ENCODE peak calls at places on chromosome 12, in ten cellular contexts. D is IMR-90, C is Peyer's patch, B is uterus, W is tibial nerve, O is right lobe of liver, P is heart left ventricle, V is spleen, K is esophagus squamous epithelium, Y is breast epithelium. S is an unnamed sample.
A peak's percentile ranks its signal among the peaks of the same experiment; 100 is the strongest.

GRCh38 chr12:122749569-122750332 is 2.9 kb upstream of the DENR start:
- DNase-seq in C (peak; percentile 23), W (no peak), K (no peak), D (no peak), Y (no peak), V (no peak), P (no peak), B (no peak), O (peak; percentile 23), S (no peak)

GRCh38 chr12:94207467-94208432 is 59.4 kb downstream of the PLXNC1 start:
- DNase-seq in C (peak; percentile 76), P (no peak), Y (no peak), B (no peak), V (no peak), K (no peak), D (no peak), W (peak; percentile 14), O (no peak), S (no peak)

GRCh38 chr12:51784688-51785087 is 63.8 kb downstream of the FIGNL2 start:
- DNase-seq in W (no peak), B (no peak), P (no peak), V (no peak), D (no peak), O (no peak), C (no peak), Y (no peak), K (no peak), S (no peak)

GRCh38 chr12:92338671-92339070 is 193.0 kb upstream of the BTG1 start:
- DNase-seq in C (no peak), Y (no peak), P (no peak), W (no peak), D (no peak), K (no peak), V (no peak), B (no peak), O (no peak), S (no peak)

GRCh38 chr12:52155048-52155868 is 36.6 kb downstream of the KRT80 start:
- DNase-seq in D (no peak), V (peak; percentile 55), P (no peak), K (no peak), Y (peak; percentile 84), O (no peak), B (no peak), C (no peak), W (no peak), S (no peak)

GRCh38 chr12:52204931-52205505 is 13.2 kb upstream of the KRT80 start:
- DNase-seq in D (no peak), B (no peak), P (no peak), W (no peak), Y (no peak), O (no peak), C (no peak), K (no peak), V (peak; percentile 36), S (peak; percentile 7)

GRCh38 chr12:89417246-89417977 is 65.1 kb upstream of the DUSP6 start:
- DNase-seq in D (peak; percentile 64), W (no peak), C (no peak), O (no peak), B (no peak), P (no peak), Y (no peak), V (no peak), K (no peak), S (no peak)

GRCh38 chr12:121060149-121061001 is 21.3 kb upstream of the OASL start:
- DNase-seq in K (no peak), P (peak; percentile 37), B (no peak), C (peak; percentile 78), O (peak; percentile 53), D (peak; percentile 33), Y (no peak), V (peak; percentile 85), W (no peak), S (no peak)

GRCh38 chr12:26150737-26151450 is 26.1 kb upstream of the BHLHE41 start:
- DNase-seq in O (no peak), P (peak; percentile 37), W (peak; percentile 8), B (no peak), D (peak; percentile 79), Y (peak; percentile 35), C (no peak), K (no peak), V (no peak), S (no peak)

GRCh38 chr12:53505086-53505485 is 2.2 kb downstream of the NPFF start:
- DNase-seq in D (peak; percentile 49), O (no peak), V (no peak), P (no peak), B (no peak), Y (no peak), K (no peak), C (no peak), W (no peak), S (peak; percentile 53)

GRCh38 chr12:95547522-95548055 is 3.7 kb downstream of the USP44 start:
- DNase-seq in V (no peak), P (no peak), D (peak; percentile 96), Y (peak; percentile 32), C (no peak), O (no peak), B (peak; percentile 24), K (no peak), W (peak; percentile 61), S (no peak)

GRCh38 chr12:95549392-95550084 is 1.7 kb downstream of the USP44 start:
- DNase-seq in D (no peak), C (no peak), B (no peak), O (no peak), W (no peak), Y (no peak), P (no peak), K (no peak), V (no peak), S (no peak)

GRCh38 chr12:95546491-95546813 is 4.8 kb downstream of the USP44 start:
- DNase-seq in P (no peak), B (no peak), W (no peak), K (no peak), Y (no peak), D (no peak), O (no peak), C (no peak), V (no peak), S (no peak)

GRCh38 chr12:95548056-95548538 is 3.2 kb downstream of the USP44 start:
- DNase-seq in Y (no peak), P (peak; percentile 10), K (no peak), V (peak; percentile 83), B (peak; percentile 29), C (peak; percentile 51), O (no peak), D (no peak), W (peak; percentile 19), S (no peak)

DNA sequence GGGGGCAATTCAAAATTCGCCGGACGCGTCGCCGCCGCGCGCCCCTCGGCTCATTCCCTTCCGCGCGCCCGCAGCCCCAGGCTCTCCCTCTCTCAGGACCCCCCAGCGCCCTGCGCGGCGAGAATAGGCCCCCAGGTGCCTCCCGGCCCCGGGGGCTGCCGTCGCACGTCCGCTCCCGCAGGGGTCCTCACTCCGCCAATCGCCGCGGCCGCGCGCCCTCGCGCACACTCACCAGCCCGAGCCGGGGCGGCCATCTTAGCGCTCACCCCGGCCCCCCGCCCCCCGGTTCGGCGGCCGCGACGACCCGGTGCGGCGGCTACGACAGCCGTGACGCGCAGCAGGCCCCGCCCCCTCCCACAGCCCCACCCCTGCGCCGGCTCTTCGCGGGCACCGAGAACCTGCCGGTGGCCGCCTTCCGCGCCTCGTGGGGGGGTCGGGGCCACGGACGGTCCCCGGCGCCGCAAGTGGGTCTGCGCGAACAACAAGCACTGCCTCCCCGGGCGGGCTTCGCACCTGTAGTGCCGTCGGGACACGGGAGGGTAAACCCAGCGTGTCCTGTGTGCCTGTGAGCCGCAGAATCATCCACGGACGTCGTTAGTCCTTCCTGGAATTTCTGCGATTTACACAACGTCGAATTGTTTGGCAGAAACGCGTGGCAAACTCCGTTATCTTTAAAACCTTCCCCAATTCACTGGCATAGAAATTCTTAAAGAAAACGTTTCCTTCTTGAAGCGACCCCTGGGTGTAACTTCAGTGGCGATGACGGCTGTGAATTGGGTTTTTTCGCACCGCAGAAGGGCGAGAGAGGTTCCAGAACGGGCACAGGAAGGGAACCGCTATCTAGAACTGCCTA is 2.5 kb downstream of the USP44 start:
- DNase-seq in D (peak; percentile 64), Y (peak; percentile 37), B (peak; percentile 49), W (peak; percentile 43), O (peak; percentile 47), V (peak; percentile 89), C (peak; percentile 75), K (no peak), P (peak; percentile 22), S (peak; percentile 15)
- TF ChIP-seq POLR2A in D (peak; percentile 86), Y (no peak), B (peak; percentile 84), W (peak; percentile 69), O (no peak), V (no peak), C (no peak), K (peak; percentile 72), P (no peak), S (peak; percentile 34)

GRCh38 chr12:14839262-14839661 is 4.1 kb downstream of the ART4 start:
- DNase-seq in W (no peak), Y (no peak), D (no peak), B (no peak), V (no peak), O (no peak), P (no peak), C (no peak), K (no peak), S (no peak)
- H3K4me1 ChIP-seq in W (peaks cover 17% of the 10 kb centered on the region), Y (peaks cover 6% of the 10 kb centered on the region), D (peaks cover 4% of the 10 kb centered on the region), B (no peaks in the 10 kb centered on the region), V (peaks cover 25% of the 10 kb centered on the region), O (peaks cover 6% of the 10 kb centered on the region), P (peaks cover 45% of the 10 kb centered on the region), C (no peaks in the 10 kb centered on the region), K (peaks cover 16% of the 10 kb centered on the region), S (peaks cover 25% of the 10 kb centered on the region)

GRCh38 chr12:27779837-27780611 is at the start of the genes KLHL42 and MANSC4:
- DNase-seq in K (no peak), V (peak; percentile 95), Y (peak; percentile 44), C (peak; percentile 83), W (peak; percentile 33), P (peak; percentile 81), D (peak; percentile 73), O (peak; percentile 78), B (peak; percentile 79), S (peak; percentile 27)
- TF ChIP-seq POLR2A in K (peak; percentile 53), V (no peak), Y (no peak), C (no peak), W (no peak), P (peak; percentile 30), D (no peak), O (peak; percentile 80), B (peak; percentile 67), S (peak; percentile 28)

GRCh38 chr12:64671682-64672081 is 61.4 kb downstream of the RASSF3 start:
- DNase-seq in O (no peak), V (no peak), C (no peak), P (no peak), Y (no peak), K (no peak), W (no peak), B (no peak), D (no peak), S (no peak)

GRCh38 chr12:64669270-64669842 is 59.1 kb downstream of the RASSF3 start:
- DNase-seq in B (no peak), K (no peak), P (peak; percentile 65), C (peak; percentile 78), Y (no peak), O (peak; percentile 77), D (peak; percentile 11), V (peak; percentile 91), W (no peak), S (no peak)

GRCh38 chr12:64672925-64673409 is 62.7 kb downstream of the RASSF3 start:
- DNase-seq in D (peak; percentile 66), C (peak; percentile 91), W (no peak), K (no peak), O (peak; percentile 60), B (peak; percentile 42), P (peak; percentile 74), Y (no peak), V (no peak), S (no peak)

GRCh38 chr12:64670856-64671639 is 60.8 kb downstream of the RASSF3 start:
- DNase-seq in O (no peak), C (peak; percentile 74), D (peak; percentile 69), P (no peak), V (no peak), K (no peak), B (no peak), W (no peak), Y (no peak), S (no peak)

GRCh38 chr12:64670039-64670438 is 59.7 kb downstream of the RASSF3 start:
- DNase-seq in D (no peak), Y (no peak), C (no peak), P (no peak), V (no peak), B (no peak), O (no peak), W (no peak), K (no peak), S (no peak)
- H3K4me1 ChIP-seq in D (peaks cover 32% of the 10 kb centered on the region), Y (peaks cover 40% of the 10 kb centered on the region), C (peaks cover 52% of the 10 kb centered on the region), P (peaks cover 97% of the 10 kb centered on the region), V (peaks cover 100% of the 10 kb centered on the region), B (no peaks in the 10 kb centered on the region), O (peaks cover 8% of the 10 kb centered on the region), W (peaks cover 48% of the 10 kb centered on the region), K (peaks cover 50% of the 10 kb centered on the region), S (peaks cover 6% of the 10 kb centered on the region)

S was measured in gastrocnemius medialis.